ENCODE peak calls at places on chromosomes 5 and 9, in seven cellular contexts. Z is stimulated activated CD8-positive, alpha-beta memory T cell treated with anti-CD3 and anti-CD28 coated beads, Interleukin-4, amount 100 ng/mL, for 1 hour; A is heart right ventricle; G is ACHN; E is memory B cell; X is CD4-positive, alpha-beta T cell; T is NCI-H1436. P is an unnamed sample.

GRCh38 chr9:76516350-76516749 is 57.4 kb downstream of the GCNT1 start:
- DNase-seq in E (no peak), T (no peak), A (no peak), Z (no peak), X (no peak), G (no peak), P (no peak)

GRCh38 chr9:93127395-93127911 is 6.6 kb downstream of the NINJ1 start:
- DNase-seq in Z (no peak), E (no peak), T (no peak), G (no peak), X (no peak), A (no peak), P (no peak)

GRCh38 chr5:95923918-95924559 is 37.6 kb downstream of the ELL2 start:
- DNase-seq in T (no peak), A (no peak), X (no peak), Z (no peak), G (no peak), E (no peak), P (no peak)

GRCh38 chr9:81849631-81850259 is 78.5 kb upstream of the SPATA31D4 start:
- DNase-seq in Z (no peak), E (no peak), T (no peak), X (no peak), A (no peak), G (no peak), P (no peak)

GRCh38 chr5:12119657-12120056 is 215.4 kb upstream of the CTNND2 start:
- DNase-seq in E (no peak), X (no peak), G (no peak), A (no peak), T (no peak), Z (no peak), P (no peak)

GRCh38 chr9:86406366-86406765 is 52.2 kb upstream of the TUT7 start:
- DNase-seq in E (no peak), X (no peak), G (no peak), T (no peak), Z (no peak), A (no peak), P (peak)

GRCh38 chr9:98678244-98678842 is 30.4 kb downstream of the GABBR2 start:
- DNase-seq in G (no peak), X (no peak), A (no peak), Z (no peak), E (no peak), T (no peak), P (peak)

GRCh38 chr9:110217656-110218099 is 9.7 kb upstream of the C9orf152 start:
- DNase-seq in E (no peak), G (peak), X (no peak), T (peak), A (no peak), Z (no peak), P (no peak)

GRCh38 chr9:109775516-109775915 is 4.5 kb upstream of the PALM2AKAP2 start:
- DNase-seq in Z (no peak), T (no peak), X (no peak), E (no peak), G (no peak), A (no peak), P (no peak)

P was measured in A549.